ENCODE peak calls at places on chromosomes 11 and 22, in nine cellular contexts. U is cardiac fibroblast; G is hypothalamus; J is SJSA1; W is T-cell; H is OCI-LY7; Z is Peyer's patch; Q is fibroblast of lung; V is activated CD8-positive, alpha-beta T cell treated with anti-CD3 and anti-CD28 coated beads for 36 hours. P is an unnamed sample.
A peak's percentile ranks its signal among the peaks of the same experiment; 100 is the strongest.

GRCh38 chr11:75386912-75387311 is 12.4 kb upstream of the RPS3 start:
- DNase-seq in U (no peak), G (no peak), J (no peak), W (no peak), H (no peak), Z (no peak), Q (no peak), V (no peak), P (no peak)

GRCh38 chr11:11569936-11570491 is 51.8 kb downstream of the GALNT18 start:
- DNase-seq in U (peak; percentile 27), G (peak; percentile 15), J (no peak), W (no peak), H (no peak), Z (no peak), Q (peak; percentile 15), V (no peak), P (no peak)

GRCh38 chr11:3802016-3802790 is 4.8 kb upstream of the NUP98 start:
- DNase-seq in U (peak; percentile 33), G (no peak), J (no peak), W (no peak), H (no peak), Z (peak; percentile 8), Q (no peak), V (no peak), P (no peak)

GRCh38 chr11:44564653-44565007 is 833 bp upstream of the CD82 start:
- DNase-seq in U (peak; percentile 91), G (peak; percentile 78), J (peak; percentile 92), W (no peak), H (no peak), Z (peak; percentile 82), Q (peak; percentile 84), V (no peak), P (no peak)

GRCh38 chr11:74720596-74721478 is 10.4 kb downstream of the CHRDL2 start:
- DNase-seq in U (peak; percentile 84), G (peak; percentile 78), J (no peak), W (no peak), H (no peak), Z (peak; percentile 75), Q (peak; percentile 87), V (no peak), P (no peak)

GRCh38 chr11:124483422-124483821 is 37.9 kb upstream of the OR8B8 start:
- DNase-seq in U (no peak), G (no peak), J (no peak), W (no peak), H (no peak), Z (no peak), Q (no peak), V (no peak), P (no peak)

GRCh38 chr22:41487037-41487963 is 18.4 kb downstream of the ACO2 start:
- DNase-seq in U (peak; percentile 26), G (no peak), J (no peak), W (no peak), H (no peak), Z (peak; percentile 59), Q (peak; percentile 85), V (no peak), P (no peak)

GRCh38 chr11:75383246-75383645 is 16.1 kb upstream of the RPS3 start:
- DNase-seq in U (no peak), G (no peak), J (no peak), W (peak; percentile 28), H (no peak), Z (no peak), Q (no peak), V (peak; percentile 53), P (no peak)

GRCh38 chr22:44215287-44215686 is 34.6 kb downstream of the PARVG start:
- DNase-seq in U (no peak), G (no peak), J (no peak), W (no peak), H (no peak), Z (no peak), Q (no peak), V (no peak), P (no peak)

GRCh38 chr11:116694815-116695590 is 77.8 kb downstream of the BUD13 start:
- DNase-seq in U (no peak), G (no peak), J (no peak), W (no peak), H (no peak), Z (peak; percentile 36), Q (no peak), V (no peak), P (no peak)

GRCh38 chr11:69375316-69376154 is 81.6 kb downstream of the MYEOV start:
- DNase-seq in U (no peak), G (no peak), J (no peak), W (no peak), H (no peak), Z (peak; percentile 62), Q (no peak), V (no peak), P (no peak)

GRCh38 chr11:81963018-81963417 is 770.6 kb downstream of the FAM181B start:
- DNase-seq in U (peak; percentile 21), G (no peak), J (no peak), W (no peak), H (peak; percentile 30), Z (no peak), Q (peak; percentile 11), V (no peak), P (no peak)

GRCh38 chr22:42412744-42413220 is 19.4 kb downstream of the NFAM1 start:
- DNase-seq in U (no peak), G (no peak), J (no peak), W (no peak), H (no peak), Z (no peak), Q (no peak), V (no peak), P (no peak)

GRCh38 chr11:113137735-113138529 is 176.5 kb upstream of the TTC12 start:
- DNase-seq in U (no peak), G (peak; percentile 25), J (no peak), W (no peak), H (no peak), Z (no peak), Q (no peak), V (no peak), P (no peak)

GRCh38 chr11:46674463-46675287 is 25.7 kb downstream of the ARHGAP1 start:
- DNase-seq in U (peak; percentile 51), G (no peak), J (no peak), W (no peak), H (peak; percentile 50), Z (no peak), Q (no peak), V (peak; percentile 20), P (no peak)

GRCh38 chr22:46761539-46762237 is 762 bp upstream of the TBC1D22A start:
- DNase-seq in U (no peak), G (no peak), J (no peak), W (no peak), H (peak; percentile 37), Z (no peak), Q (no peak), V (peak; percentile 40), P (no peak)

GRCh38 chr22:20316844-20317401 is 2.9 kb downstream of the DGCR6L start:
- DNase-seq in U (no peak), G (no peak), J (no peak), W (no peak), H (no peak), Z (peak; percentile 33), Q (no peak), V (no peak), P (no peak)

GRCh38 chr11:72753341-72754148 is 1.3 kb upstream of the ARAP1 start:
- DNase-seq in U (no peak), G (peak; percentile 60), J (no peak), W (no peak), H (no peak), Z (no peak), Q (no peak), V (no peak), P (no peak)

GRCh38 chr11:86938900-86939880 is 16.0 kb downstream of the FZD4 start:
- DNase-seq in U (peak; percentile 77), G (no peak), J (peak; percentile 6), W (no peak), H (peak; percentile 62), Z (no peak), Q (peak; percentile 76), V (no peak), P (no peak)

GRCh38 chr11:96299155-96299883 is 43.7 kb downstream of the MAML2 start:
- DNase-seq in U (no peak), G (no peak), J (no peak), W (no peak), H (no peak), Z (no peak), Q (no peak), V (no peak), P (no peak)

GRCh38 chr22:41596776-41597634 is 7.4 kb upstream of the PMM1 start:
- DNase-seq in U (peak; percentile 68), G (peak; percentile 59), J (peak; percentile 42), W (no peak), H (peak; percentile 45), Z (peak; percentile 70), Q (peak; percentile 60), V (peak; percentile 60), P (no peak)